ENCODE peak calls at places on chromosomes 11 and 22, in nine cellular contexts. I is WTC11; A is endothelial cell; Y is stimulated activated CD4-positive, alpha-beta T cell treated with anti-CD3 and anti-CD28 coated beads, Interleukin-15, amount 100 ng/mL, for 48 hours; G is cardiac muscle cell; E is NCI-H1417; W is NCI-H1105; U is hippocampal formation; F is progenitor cell of endocrine pancreas. M is an unnamed sample.

GRCh38 chr22:21042978-21043855 is 2.5 kb upstream of the LRRC74B start:
- DNase-seq in W (no peak), I (no peak), E (no peak), G (no peak), Y (no peak), U (no peak), F (no peak), A (no peak), M (no peak)

GRCh38 chr11:533586-534196 is 1.7 kb downstream of the HRAS start:
- DNase-seq in F (no peak), G (no peak), U (no peak), W (no peak), Y (no peak), I (peak; percentile 14), A (no peak), E (no peak), M (no peak)

GRCh38 chr11:75858613-75859012 is 43.6 kb downstream of the UVRAG start:
- DNase-seq in E (no peak), U (no peak), I (no peak), W (no peak), F (no peak), Y (no peak), A (no peak), G (peak; percentile 85), M (no peak)

GRCh38 chr11:34150494-34151151 is 45.2 kb downstream of the NAT10 start:
- DNase-seq in E (no peak), Y (no peak), A (no peak), I (no peak), W (no peak), F (no peak), U (no peak), G (no peak), M (no peak)

GRCh38 chr22:27274770-27275449 is 526.6 kb downstream of the MN1 start:
- DNase-seq in Y (no peak), A (no peak), E (no peak), I (no peak), G (peak; percentile 76), F (no peak), U (no peak), W (no peak), M (no peak)

GRCh38 chr22:45261407-45262088 is 20.9 kb upstream of the KIAA0930 start:
- DNase-seq in W (peak; percentile 14), E (no peak), F (no peak), A (no peak), Y (no peak), I (no peak), U (no peak), G (no peak), M (no peak)

GRCh38 chr11:19660076-19660475 is 52.6 kb upstream of the NAV2 start:
- DNase-seq in A (no peak), G (no peak), U (no peak), I (no peak), E (no peak), W (no peak), F (no peak), Y (no peak), M (peak; percentile 13)

GRCh38 chr11:26187639-26188038 is 144.3 kb upstream of the ANO3 start:
- DNase-seq in G (peak; percentile 87), U (no peak), W (no peak), F (no peak), A (no peak), E (no peak), Y (no peak), I (no peak), M (no peak)

GRCh38 chr22:27223317-27224177 is 566.2 kb downstream of the MIAT start:
- DNase-seq in F (no peak), U (no peak), E (no peak), I (no peak), A (no peak), Y (no peak), W (no peak), G (peak; percentile 96), M (no peak)

GRCh38 chr11:19013181-19013857 is 47.2 kb downstream of the MRGPRX2 start:
- DNase-seq in Y (no peak), F (no peak), U (no peak), G (no peak), A (no peak), E (no peak), W (no peak), I (peak; percentile 46), M (no peak)

GRCh38 chr11:111320728-111321568 is 22.6 kb downstream of the POU2AF3 start:
- DNase-seq in U (no peak), F (no peak), G (no peak), Y (no peak), A (no peak), I (no peak), W (no peak), E (no peak), M (no peak)

GRCh38 chr22:41234815-41235687 is 5.7 kb downstream of the CHADL start:
- DNase-seq in E (no peak), U (no peak), I (no peak), G (no peak), Y (no peak), A (no peak), W (no peak), F (no peak), M (no peak)

GRCh38 chr22:41197808-41198585 is 7.1 kb upstream of the L3MBTL2 start:
- DNase-seq in A (peak; percentile 30), E (no peak), Y (peak; percentile 32), G (no peak), I (peak; percentile 37), W (peak; percentile 42), U (no peak), F (no peak), M (peak; percentile 43)

GRCh38 chr11:64869571-64870175 is 8.7 kb downstream of the EHD1 start:
- DNase-seq in F (peak; percentile 36), E (no peak), U (no peak), W (no peak), A (no peak), Y (no peak), I (no peak), G (no peak), M (no peak)

GRCh38 chr11:11293798-11294611 is 59.0 kb downstream of the CSNK2A3 start:
- DNase-seq in I (no peak), G (no peak), F (no peak), E (no peak), A (no peak), U (no peak), W (no peak), Y (no peak), M (no peak)

GRCh38 chr11:102314784-102315183 is 2.5 kb upstream of the BIRC3 start:
- DNase-seq in Y (no peak), G (no peak), W (no peak), A (no peak), E (no peak), I (no peak), U (no peak), F (no peak), M (no peak)

GRCh38 chr11:132685174-132685611 is 847.1 kb downstream of the OPCML start:
- DNase-seq in Y (no peak), E (no peak), F (no peak), W (no peak), U (no peak), G (peak; percentile 64), A (no peak), I (no peak), M (no peak)

GRCh38 chr11:17846852-17847453 is 112.4 kb downstream of the KCNC1 start:
- DNase-seq in E (no peak), W (no peak), A (peak; percentile 5), Y (no peak), G (peak; percentile 37), I (peak; percentile 14), F (no peak), U (no peak), M (no peak)

GRCh38 chr11:105942951-105943350 is 79.1 kb downstream of the MSANTD4 start:
- DNase-seq in G (peak; percentile 13), Y (no peak), E (no peak), W (no peak), U (no peak), A (no peak), I (no peak), F (no peak), M (no peak)

GRCh38 chr11:118877487-118878173 is 6.1 kb upstream of the CXCR5 start:
- DNase-seq in F (no peak), W (no peak), I (no peak), E (no peak), Y (no peak), U (no peak), A (no peak), G (no peak), M (no peak)

GRCh38 chr11:17738350-17739207 is 4.0 kb downstream of the KCNC1 start:
- DNase-seq in G (no peak), A (no peak), U (no peak), E (no peak), Y (no peak), I (peak; percentile 66), F (no peak), W (no peak), M (no peak)

GRCh38 chr22:22062306-22062793 is 79.8 kb upstream of the TOP3B start:
- DNase-seq in I (no peak), G (no peak), Y (no peak), E (no peak), A (no peak), U (no peak), W (no peak), F (no peak), M (no peak)

GRCh38 chr11:114846040-114846791 is 167.9 kb downstream of the NXPE2 start:
- DNase-seq in G (peak; percentile 3), W (peak; percentile 18), Y (no peak), U (peak; percentile 40), F (no peak), I (no peak), A (no peak), E (peak; percentile 68), M (no peak)

GRCh38 chr22:31094741-31095140 is 12.6 kb downstream of the SELENOM start:
- DNase-seq in G (no peak), W (no peak), U (no peak), E (no peak), I (no peak), F (no peak), Y (no peak), A (no peak), M (no peak)

M was measured in stimulated activated naive CD8-positive, alpha-beta T cell treated with anti-CD3 and anti-CD28 coated beads, Interleukin-15, amount 100 ng/mL, for 72 hours.